ENCODE peak calls at places on chromosome 18, in four cellular contexts. S is mammary epithelial cell, C is psoas muscle, Y is upper lobe of right lung. B is an unnamed sample.

GRCh38 chr18:3480827-3481226 is 30.9 kb downstream of the TGIF1 start:
- DNase-seq in Y (no peak), C (no peak), S (no peak), B (no peak)

GRCh38 chr18:79597176-79598045 is 82.2 kb upstream of the CTDP1 start:
- DNase-seq in S (no peak), C (peak), Y (peak), B (no peak)

GRCh38 chr18:57466745-57467144 is 31.6 kb downstream of the ONECUT2 start:
- DNase-seq in S (no peak), Y (no peak), C (no peak), B (no peak)

GRCh38 chr18:13019301-13019700 is 28.1 kb downstream of the CEP192 start:
- DNase-seq in C (no peak), S (peak), Y (no peak), B (no peak)

GRCh38 chr18:61850756-61851155 is 42.1 kb downstream of the RNF152 start:
- DNase-seq in C (no peak), Y (no peak), S (no peak), B (no peak)

GRCh38 chr18:79912409-79912991 is 39.0 kb downstream of the SLC66A2 start:
- DNase-seq in C (peak), S (no peak), Y (no peak), B (no peak)

GRCh38 chr18:2442726-2443275 is 128.5 kb downstream of the METTL4 start:
- DNase-seq in S (peak), C (no peak), Y (no peak), B (no peak)

GRCh38 chr18:44859751-44860458 is 179.2 kb downstream of the SETBP1 start:
- DNase-seq in C (no peak), Y (no peak), S (no peak), B (no peak)

GRCh38 chr18:53817976-53818950 is 406.2 kb downstream of the MBD2 start:
- DNase-seq in Y (no peak), S (peak), C (no peak), B (no peak)

GRCh38 chr18:21509062-21509461 is 91.4 kb downstream of the ESCO1 start:
- DNase-seq in S (no peak), C (no peak), Y (no peak), B (no peak)

GRCh38 chr18:36536426-36536825 is 238.9 kb downstream of the FHOD3 start:
- DNase-seq in S (no peak), C (no peak), Y (no peak), B (no peak)

GRCh38 chr18:36539674-36540073 is 242.2 kb downstream of the FHOD3 start:
- DNase-seq in Y (no peak), S (peak), C (no peak), B (no peak)

GRCh38 chr18:36535202-36535935 is 237.9 kb downstream of the FHOD3 start:
- DNase-seq in C (no peak), S (no peak), Y (no peak), B (no peak)

GRCh38 chr18:36534154-36534688 is 236.7 kb downstream of the FHOD3 start:
- DNase-seq in S (peak), C (no peak), Y (no peak), B (no peak)

DNA sequence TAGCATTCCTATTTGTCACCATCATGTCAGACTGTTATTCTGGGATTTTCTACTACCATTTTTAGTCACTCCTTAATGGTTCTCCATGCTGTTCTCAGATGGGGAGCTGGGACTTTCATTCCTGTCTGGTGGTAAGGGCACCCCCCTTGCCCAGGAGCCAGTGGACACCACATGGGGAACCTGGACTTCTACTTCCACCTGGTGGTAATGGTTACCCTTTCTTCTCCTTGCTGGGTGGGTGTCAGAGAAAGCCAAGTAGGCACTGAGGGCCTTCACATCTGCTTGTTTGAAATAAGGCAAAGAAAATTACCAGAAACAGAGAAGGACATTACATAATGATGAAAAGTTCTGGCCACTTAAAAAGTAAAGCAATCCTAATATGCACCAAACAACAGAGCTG is 239.8 kb downstream of the FHOD3 start:
- DNase-seq in C (no peak), S (no peak), Y (no peak), B (no peak)
- TF ChIP-seq CTCF in C (no peak), S (no peak), Y (no peak), B (no peak)

DNA sequence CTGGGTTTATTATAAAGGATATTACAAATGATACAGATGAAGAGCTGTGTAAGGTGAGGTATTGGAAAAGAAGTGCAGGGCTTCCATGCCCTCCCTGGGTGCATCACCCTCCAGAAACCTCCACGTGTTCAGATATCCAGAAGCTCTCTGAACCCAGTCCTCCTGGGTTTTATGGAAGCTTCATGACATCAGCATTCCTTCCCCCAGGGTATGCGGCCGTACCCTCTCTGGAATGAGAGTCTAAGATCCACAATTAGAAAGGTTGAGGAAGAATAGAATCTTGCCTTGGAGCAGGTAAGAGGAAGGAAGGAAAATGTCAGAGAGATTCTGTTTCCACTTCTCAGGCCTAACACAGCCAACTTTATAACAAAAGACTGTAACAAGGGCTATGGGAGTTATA is 208.2 kb upstream of the DCC start:
- DNase-seq in Y (no peak), C (no peak), S (no peak), B (no peak)
- TF ChIP-seq CTCF in Y (no peak), C (no peak), S (no peak), B (no peak)

DNA sequence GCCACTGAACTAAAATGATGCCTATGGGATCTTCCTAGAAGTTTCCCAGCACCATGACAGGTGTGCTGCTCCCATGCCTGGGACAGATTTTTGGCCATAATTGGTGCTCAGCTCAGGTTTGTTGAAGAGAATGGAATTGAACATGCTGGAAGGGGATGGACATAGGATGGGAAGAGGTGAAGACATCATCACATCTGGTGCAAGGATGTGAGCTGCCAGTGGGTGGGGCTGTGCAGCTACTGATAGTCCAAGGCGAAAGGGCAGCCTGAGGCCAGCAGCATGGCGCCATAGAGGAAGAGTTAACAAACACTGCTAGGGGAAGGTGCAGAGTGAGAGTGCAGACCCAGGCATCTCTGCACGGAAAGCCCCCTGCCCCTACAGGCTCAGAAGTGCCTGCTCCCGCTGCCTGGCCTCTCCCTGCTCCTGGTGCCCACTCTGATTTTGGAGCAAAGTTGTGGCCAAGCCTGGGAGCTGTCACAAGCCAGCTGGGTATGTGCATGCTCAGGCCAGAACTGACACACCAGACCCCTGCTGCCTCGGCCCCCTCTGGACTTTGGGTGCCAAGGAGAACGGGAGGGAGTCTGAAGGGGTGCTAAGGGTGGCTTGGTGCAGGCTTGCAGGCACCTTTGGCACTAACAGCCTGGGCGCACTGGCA is 178.6 kb downstream of the ZBTB7C start:
- DNase-seq in S (peak), Y (peak), C (peak), B (no peak)
- TF ChIP-seq CTCF in S (peak), Y (peak), C (peak), B (peak)

GRCh38 chr18:63022429-63023022 is 297.0 kb downstream of the BCL2 start:
- DNase-seq in C (no peak), S (no peak), Y (no peak), B (no peak)
- TF ChIP-seq CTCF in C (peak), S (peak), Y (peak), B (no peak)

DNA sequence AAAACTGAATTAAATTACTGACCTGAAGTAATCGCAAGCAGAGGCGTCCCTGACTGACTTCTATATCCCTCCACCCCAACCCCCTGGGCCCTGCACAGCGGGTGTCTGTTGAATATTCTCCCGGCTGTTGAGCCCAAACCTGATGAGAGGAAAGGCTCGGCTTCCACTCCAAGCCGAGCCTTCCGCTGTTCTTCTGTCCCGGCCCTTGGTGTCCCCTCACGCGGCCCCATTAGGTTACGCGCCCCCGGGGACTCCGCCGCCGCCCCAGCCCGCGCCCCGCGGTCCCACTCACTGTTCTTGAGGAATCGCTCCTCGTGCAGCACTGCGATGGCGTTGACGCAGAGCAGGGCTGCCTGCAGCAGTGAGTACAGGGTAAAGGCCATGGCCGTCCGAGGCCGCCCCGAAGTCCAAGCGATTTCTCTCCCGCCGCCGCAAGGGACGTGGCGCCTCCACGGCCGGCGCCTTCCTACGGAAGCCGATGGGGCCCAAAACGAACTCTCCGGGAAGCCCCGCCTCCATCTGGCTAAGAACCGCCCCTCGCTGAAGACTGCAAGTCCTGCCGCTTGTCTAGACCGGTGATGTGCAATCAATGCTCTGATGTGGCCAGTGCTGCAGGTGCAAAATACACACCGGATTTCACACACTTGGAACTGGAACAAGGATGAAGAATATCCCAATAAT is at the start of gene IER3IP1:
- DNase-seq in Y (peak), S (peak), C (peak), B (peak)
- TF ChIP-seq CTCF in Y (peak), S (no peak), C (peak), B (no peak)

GRCh38 chr18:48314694-48315093 is 94.5 kb downstream of the ZBTB7C start:
- DNase-seq in C (no peak), S (no peak), Y (no peak), B (no peak)
- TF ChIP-seq CTCF in C (no peak), S (no peak), Y (no peak), B (no peak)

DNA sequence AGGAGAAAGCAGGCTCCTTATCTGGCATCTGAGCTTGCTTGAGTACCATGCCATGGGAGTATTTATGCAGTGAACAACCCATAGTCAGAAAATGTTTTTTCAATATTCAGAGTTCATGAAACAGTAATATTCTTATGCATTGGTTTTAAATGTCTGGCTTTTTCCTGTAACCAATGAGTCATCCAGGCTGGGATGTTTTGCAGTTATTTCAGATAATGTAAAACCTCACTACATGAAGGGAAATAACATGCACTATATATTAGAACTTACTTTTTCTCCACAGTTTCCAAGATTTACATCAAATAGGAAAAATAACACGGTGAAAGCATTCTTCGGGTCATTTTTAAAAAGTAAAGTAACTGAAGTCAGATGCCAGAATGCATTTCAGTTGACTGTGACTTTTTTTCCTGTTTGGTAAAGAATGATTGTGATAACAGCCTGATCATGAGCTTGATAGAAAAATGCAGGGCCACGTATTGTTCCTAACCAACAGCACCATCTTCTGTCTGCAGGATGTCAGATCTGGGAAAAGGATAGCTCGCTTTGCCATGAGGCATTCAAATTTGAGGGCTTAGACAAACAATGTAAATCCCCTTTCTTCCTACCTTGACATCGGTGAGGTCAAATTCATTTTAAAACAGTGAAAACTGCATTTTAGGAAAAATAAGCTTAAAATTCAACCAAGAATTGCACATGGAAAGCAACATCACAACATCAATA is 152.8 kb downstream of the DSC3 start:
- DNase-seq in S (peak), C (no peak), Y (no peak), B (no peak)
- TF ChIP-seq CTCF in S (peak), C (no peak), Y (peak), B (no peak)

GRCh38 chr18:76522551-76522950 is 27.5 kb upstream of the ZNF516 start:
- DNase-seq in C (no peak), Y (no peak), S (no peak), B (no peak)
- TF ChIP-seq CTCF in C (no peak), Y (no peak), S (no peak), B (no peak)

GRCh38 chr18:49857708-49858107 is 44.4 kb upstream of the ACAA2 start:
- DNase-seq in Y (no peak), S (no peak), C (no peak), B (no peak)
- TF ChIP-seq CTCF in Y (no peak), S (no peak), C (no peak), B (no peak)

GRCh38 chr18:72742002-72742401 is 125.8 kb downstream of the NETO1 start:
- DNase-seq in Y (no peak), S (no peak), C (no peak), B (no peak)
- TF ChIP-seq CTCF in Y (no peak), S (no peak), C (no peak), B (no peak)

B was measured in esophagus squamous epithelium.